ENCODE peak calls at places on chromosomes 16 and 17, in nine cellular contexts. X, D, P, A, L, E, W, O and G are unnamed samples.

GRCh38 chr16:14401839-14402115 is 228.3 kb downstream of the PARN start:
- DNase-seq in X (no peak), D (peak; percentile 18), P (no peak), A (no peak), L (no peak), E (no peak), W (no peak), O (peak; percentile 32), G (no peak)

GRCh38 chr17:18141210-18141803 is 32.8 kb downstream of the MYO15A start:
- DNase-seq in X (peak; percentile 70), D (peak; percentile 55), P (peak; percentile 90), A (no peak), L (peak; percentile 12), E (no peak), W (no peak), O (peak; percentile 75), G (peak; percentile 67)

GRCh38 chr16:10521681-10522274 is 58.6 kb downstream of the EMP2 start:
- DNase-seq in X (peak; percentile 78), D (peak; percentile 68), P (peak; percentile 63), A (peak; percentile 9), L (peak; percentile 43), E (peak; percentile 9), W (no peak), O (peak; percentile 82), G (peak; percentile 86)

GRCh38 chr16:80776856-80777255 is 27.5 kb downstream of the CDYL2 start:
- DNase-seq in X (no peak), D (no peak), P (no peak), A (no peak), L (no peak), E (no peak), W (no peak), O (no peak), G (no peak)

GRCh38 chr17:48570325-48571023 is 7.7 kb downstream of the HOXB4 start:
- DNase-seq in X (no peak), D (peak; percentile 63), P (no peak), A (no peak), L (no peak), E (no peak), W (no peak), O (peak; percentile 37), G (peak; percentile 30)

GRCh38 chr17:11269210-11269609 is 28.2 kb downstream of the SHISA6 start:
- DNase-seq in X (no peak), D (no peak), P (no peak), A (no peak), L (no peak), E (no peak), W (no peak), O (no peak), G (no peak)

GRCh38 chr17:73586153-73586906 is 57.9 kb downstream of the SDK2 start:
- DNase-seq in X (no peak), D (no peak), P (no peak), A (no peak), L (no peak), E (no peak), W (no peak), O (peak; percentile 22), G (no peak)

GRCh38 chr16:66614161-66614802 is 9.8 kb downstream of the CMTM3 start:
- DNase-seq in X (no peak), D (no peak), P (no peak), A (no peak), L (no peak), E (no peak), W (no peak), O (no peak), G (no peak)

GRCh38 chr17:76427457-76428231 is 25.3 kb downstream of the UBE2O start:
- DNase-seq in X (peak; percentile 54), D (peak; percentile 73), P (no peak), A (no peak), L (no peak), E (no peak), W (no peak), O (peak; percentile 49), G (peak; percentile 37)

GRCh38 chr17:17591408-17592265 is at the start of gene PEMT:
- DNase-seq in X (peak; percentile 96), D (peak; percentile 99), P (peak; percentile 100), A (peak; percentile 96), L (peak; percentile 97), E (peak; percentile 89), W (peak; percentile 86), O (peak; percentile 99), G (peak; percentile 96)

GRCh38 chr16:17211797-17212196 is 259.0 kb downstream of the XYLT1 start:
- DNase-seq in X (no peak), D (no peak), P (no peak), A (no peak), L (no peak), E (peak; percentile 9), W (peak; percentile 7), O (peak; percentile 17), G (no peak)

GRCh38 chr17:34199932-34200534 is 55.1 kb upstream of the CCL2 start:
- DNase-seq in X (peak; percentile 75), D (peak; percentile 87), P (peak; percentile 67), A (peak; percentile 16), L (peak; percentile 42), E (peak; percentile 54), W (peak; percentile 40), O (peak; percentile 85), G (peak; percentile 86)